ENCODE peak calls at places on chromosomes 3 and 15, in seven cellular contexts. B is hepatocyte; D is NCI-H146; R is stimulated activated CD4-positive, alpha-beta T cell treated with anti-CD3 and anti-CD28 coated beads, Interleukin-2, amount 100 ng/mL, for 48 hours; F is dorsolateral prefrontal cortex; C is A549; L is endothelial cell. Z is an unnamed sample.

GRCh38 chr3:160929595-160929994 is 173.6 kb downstream of the PPM1L start:
- DNase-seq in B (no peak), D (peak; percentile 54), R (no peak), F (no peak), C (no peak), L (peak; percentile 29), Z (no peak)

GRCh38 chr3:42688016-42688415 is 2.7 kb downstream of the KLHL40 start:
- DNase-seq in B (no peak), D (no peak), R (no peak), F (peak; percentile 26), C (no peak), L (no peak), Z (no peak)

GRCh38 chr3:135000465-135000864 is 205.4 kb downstream of the EPHB1 start:
- DNase-seq in B (no peak), D (peak; percentile 91), R (no peak), F (no peak), C (no peak), L (no peak), Z (no peak)

GRCh38 chr15:51759557-51760070 is 8.2 kb downstream of the TMOD2 start:
- DNase-seq in B (peak; percentile 43), D (peak; percentile 4), R (no peak), F (no peak), C (no peak), L (no peak), Z (no peak)

GRCh38 chr3:99846472-99846871 is 28.8 kb downstream of the CMSS1 start:
- DNase-seq in B (no peak), D (peak; percentile 48), R (no peak), F (no peak), C (no peak), L (no peak), Z (no peak)

GRCh38 chr3:146801492-146801891 is 196.3 kb upstream of the PLSCR5 start:
- DNase-seq in B (no peak), D (peak; percentile 21), R (no peak), F (no peak), C (no peak), L (no peak), Z (no peak)

GRCh38 chr3:16523778-16524177 is 10.3 kb upstream of the RFTN1 start:
- DNase-seq in B (no peak), D (no peak), R (no peak), F (no peak), C (no peak), L (no peak), Z (no peak)

GRCh38 chr3:107153981-107154380 is 223.3 kb upstream of the CCDC54 start:
- DNase-seq in B (no peak), D (no peak), R (no peak), F (no peak), C (no peak), L (no peak), Z (no peak)

GRCh38 chr3:152069871-152070270 is 196.4 kb downstream of the SUCNR1 start:
- DNase-seq in B (no peak), D (no peak), R (no peak), F (no peak), C (no peak), L (no peak), Z (no peak)